ENCODE peak calls at places on chromosomes 13 and 19, in eight cellular contexts. One of them, this sample, is unnamed.

GRCh38 chr13:22040810-22041364 is 370.0 kb downstream of the FGF9 start:
- DNase-seq in OCI-LY7: no peak
- DNase-seq in GM23338: peak; percentile 94
- DNase-seq in thyroid gland: no peak
- DNase-seq in A549: peak; percentile 78
- DNase-seq in AG10803: no peak
- DNase-seq in astrocyte of the spinal cord: no peak
- DNase-seq in foreskin fibroblast: no peak
- DNase-seq in this sample: no peak

GRCh38 chr19:6667114-6667627 is 2.8 kb downstream of the TNFSF14 start:
- DNase-seq in thyroid gland: no peak
- DNase-seq in astrocyte of the spinal cord: no peak
- DNase-seq in foreskin fibroblast: no peak
- DNase-seq in GM23338: no peak
- DNase-seq in OCI-LY7: no peak
- DNase-seq in AG10803: no peak
- DNase-seq in A549: no peak
- DNase-seq in this sample: no peak

GRCh38 chr13:30832845-30833332 is 73.2 kb upstream of the MEDAG start:
- DNase-seq in astrocyte of the spinal cord: peak; percentile 74
- DNase-seq in thyroid gland: peak; percentile 97
- DNase-seq in AG10803: no peak
- DNase-seq in OCI-LY7: no peak
- DNase-seq in GM23338: peak; percentile 33
- DNase-seq in foreskin fibroblast: no peak
- DNase-seq in A549: peak; percentile 42
- DNase-seq in this sample: no peak

GRCh38 chr13:21458457-21458815 is 667 bp downstream of the ZDHHC20 start:
- DNase-seq in AG10803: no peak
- DNase-seq in foreskin fibroblast: no peak
- DNase-seq in astrocyte of the spinal cord: no peak
- DNase-seq in A549: peak; percentile 22
- DNase-seq in thyroid gland: peak; percentile 83
- DNase-seq in OCI-LY7: peak; percentile 63
- DNase-seq in GM23338: peak; percentile 78
- DNase-seq in this sample: no peak

GRCh38 chr13:35787937-35788336 is 311.4 kb upstream of the MAB21L1 start:
- DNase-seq in OCI-LY7: no peak
- DNase-seq in A549: no peak
- DNase-seq in astrocyte of the spinal cord: no peak
- DNase-seq in AG10803: peak; percentile 28
- DNase-seq in thyroid gland: no peak
- DNase-seq in GM23338: peak; percentile 29
- DNase-seq in foreskin fibroblast: no peak
- DNase-seq in this sample: no peak

GRCh38 chr19:33292595-33293254 is 9.6 kb downstream of the CEBPA start:
- DNase-seq in OCI-LY7: no peak
- DNase-seq in thyroid gland: peak; percentile 70
- DNase-seq in foreskin fibroblast: no peak
- DNase-seq in A549: peak; percentile 41
- DNase-seq in astrocyte of the spinal cord: no peak
- DNase-seq in AG10803: peak; percentile 66
- DNase-seq in GM23338: no peak
- DNase-seq in this sample: peak; percentile 33

GRCh38 chr13:100454876-100455275 is 133.7 kb downstream of the GGACT start:
- DNase-seq in GM23338: no peak
- DNase-seq in foreskin fibroblast: peak; percentile 34
- DNase-seq in A549: no peak
- DNase-seq in astrocyte of the spinal cord: peak; percentile 71
- DNase-seq in AG10803: peak; percentile 23
- DNase-seq in thyroid gland: no peak
- DNase-seq in OCI-LY7: no peak
- DNase-seq in this sample: peak; percentile 47

GRCh38 chr13:113448545-113448884 is 4.8 kb downstream of the ADPRHL1 start:
- DNase-seq in astrocyte of the spinal cord: no peak
- DNase-seq in GM23338: no peak
- DNase-seq in thyroid gland: peak; percentile 33
- DNase-seq in OCI-LY7: peak; percentile 51
- DNase-seq in foreskin fibroblast: no peak
- DNase-seq in A549: no peak
- DNase-seq in AG10803: no peak
- DNase-seq in this sample: no peak

GRCh38 chr19:3968556-3969434 is 2.1 kb downstream of the DAPK3 start:
- DNase-seq in foreskin fibroblast: peak; percentile 98
- DNase-seq in thyroid gland: peak; percentile 57
- DNase-seq in GM23338: peak; percentile 97
- DNase-seq in AG10803: peak; percentile 99
- DNase-seq in astrocyte of the spinal cord: peak; percentile 99
- DNase-seq in OCI-LY7: no peak
- DNase-seq in A549: peak; percentile 97
- DNase-seq in this sample: peak; percentile 98

GRCh38 chr19:40362160-40362559 is 13.7 kb downstream of the PLD3 start:
- DNase-seq in OCI-LY7: no peak
- DNase-seq in thyroid gland: no peak
- DNase-seq in astrocyte of the spinal cord: no peak
- DNase-seq in A549: no peak
- DNase-seq in AG10803: no peak
- DNase-seq in foreskin fibroblast: no peak
- DNase-seq in GM23338: no peak
- DNase-seq in this sample: no peak

GRCh38 chr13:49248433-49249002 is 793 bp downstream of the CDADC1 start:
- DNase-seq in AG10803: peak; percentile 24
- DNase-seq in foreskin fibroblast: no peak
- DNase-seq in thyroid gland: peak; percentile 9
- DNase-seq in GM23338: no peak
- DNase-seq in astrocyte of the spinal cord: peak; percentile 25
- DNase-seq in A549: no peak
- DNase-seq in OCI-LY7: peak; percentile 30
- DNase-seq in this sample: peak; percentile 45

GRCh38 chr19:16930753-16931152 is 42.0 kb downstream of the F2RL3 start:
- DNase-seq in GM23338: no peak
- DNase-seq in A549: no peak
- DNase-seq in astrocyte of the spinal cord: no peak
- DNase-seq in OCI-LY7: no peak
- DNase-seq in AG10803: no peak
- DNase-seq in thyroid gland: no peak
- DNase-seq in foreskin fibroblast: no peak
- DNase-seq in this sample: no peak

GRCh38 chr13:50075619-50076097 is 60.4 kb downstream of the KCNRG start:
- DNase-seq in AG10803: no peak
- DNase-seq in astrocyte of the spinal cord: peak; percentile 39
- DNase-seq in A549: no peak
- DNase-seq in thyroid gland: no peak
- DNase-seq in GM23338: no peak
- DNase-seq in OCI-LY7: peak; percentile 62
- DNase-seq in foreskin fibroblast: no peak
- DNase-seq in this sample: peak; percentile 40

GRCh38 chr13:113853518-113854237 is 10.2 kb downstream of the GAS6 start:
- DNase-seq in thyroid gland: no peak
- DNase-seq in A549: no peak
- DNase-seq in astrocyte of the spinal cord: peak; percentile 52
- DNase-seq in GM23338: no peak
- DNase-seq in foreskin fibroblast: no peak
- DNase-seq in OCI-LY7: no peak
- DNase-seq in AG10803: no peak
- DNase-seq in this sample: peak; percentile 49

GRCh38 chr13:61255035-61255796 is 160.4 kb downstream of the PCDH20 start:
- DNase-seq in foreskin fibroblast: no peak
- DNase-seq in GM23338: peak; percentile 78
- DNase-seq in astrocyte of the spinal cord: peak; percentile 8
- DNase-seq in thyroid gland: peak; percentile 10
- DNase-seq in OCI-LY7: peak; percentile 1
- DNase-seq in A549: peak; percentile 3
- DNase-seq in AG10803: no peak
- DNase-seq in this sample: no peak

GRCh38 chr19:17419154-17419490 is 725 bp upstream of the MVB12A start:
- DNase-seq in OCI-LY7: no peak
- DNase-seq in AG10803: no peak
- DNase-seq in astrocyte of the spinal cord: no peak
- DNase-seq in A549: no peak
- DNase-seq in GM23338: no peak
- DNase-seq in foreskin fibroblast: no peak
- DNase-seq in thyroid gland: no peak
- DNase-seq in this sample: no peak

GRCh38 chr19:29645911-29646310 is 19.4 kb upstream of the PLEKHF1 start:
- DNase-seq in A549: no peak
- DNase-seq in GM23338: no peak
- DNase-seq in AG10803: peak; percentile 54
- DNase-seq in thyroid gland: peak; percentile 67
- DNase-seq in foreskin fibroblast: peak; percentile 21
- DNase-seq in OCI-LY7: no peak
- DNase-seq in astrocyte of the spinal cord: peak; percentile 15
- DNase-seq in this sample: peak; percentile 34

DNA sequence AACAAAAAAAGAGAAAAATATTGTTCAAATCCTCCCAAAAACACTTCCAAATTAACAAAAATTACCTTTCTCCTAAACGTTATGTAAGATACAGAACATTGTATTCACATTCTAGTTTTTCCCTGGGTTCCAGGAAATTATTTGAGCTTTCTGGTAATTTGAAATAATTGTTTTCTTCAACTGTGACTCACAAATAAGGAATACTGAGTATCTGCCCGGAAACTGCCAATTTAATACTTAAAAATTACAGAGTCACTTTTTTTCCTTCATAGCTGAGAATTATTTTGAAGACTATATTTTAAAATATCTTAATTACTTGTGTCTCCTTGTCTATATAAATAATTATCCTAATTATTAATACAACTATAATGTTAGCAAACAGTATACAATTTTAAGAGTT is 709.0 kb upstream of the ARGLU1 start:
- DNase-seq in thyroid gland: no peak
- DNase-seq in GM23338: no peak
- DNase-seq in foreskin fibroblast: no peak
- DNase-seq in OCI-LY7: no peak
- DNase-seq in AG10803: peak; percentile 8
- DNase-seq in A549: no peak
- DNase-seq in astrocyte of the spinal cord: peak; percentile 19
- DNase-seq in this sample: no peak
- H3K4me3 ChIP-seq in thyroid gland: no peak overlapping the region
- H3K4me3 ChIP-seq in GM23338: no peak overlapping the region
- H3K4me3 ChIP-seq in foreskin fibroblast: no peak overlapping the region
- H3K4me3 ChIP-seq in OCI-LY7: no peak overlapping the region
- H3K4me3 ChIP-seq in AG10803: no peak overlapping the region
- H3K4me3 ChIP-seq in A549: no peak overlapping the region
- H3K4me3 ChIP-seq in astrocyte of the spinal cord: no peak overlapping the region
- H3K4me3 ChIP-seq in this sample: no peak overlapping the region

GRCh38 chr19:14021474-14021873 is 6.5 kb upstream of the RLN3 start:
- DNase-seq in GM23338: peak; percentile 53
- DNase-seq in A549: no peak
- DNase-seq in astrocyte of the spinal cord: no peak
- DNase-seq in OCI-LY7: no peak
- DNase-seq in AG10803: no peak
- DNase-seq in foreskin fibroblast: no peak
- DNase-seq in thyroid gland: no peak
- DNase-seq in this sample: no peak

GRCh38 chr19:14019100-14019499 is 8.8 kb upstream of the RLN3 start:
- DNase-seq in thyroid gland: no peak
- DNase-seq in OCI-LY7: peak; percentile 74
- DNase-seq in GM23338: no peak
- DNase-seq in astrocyte of the spinal cord: no peak
- DNase-seq in foreskin fibroblast: no peak
- DNase-seq in AG10803: no peak
- DNase-seq in A549: no peak
- DNase-seq in this sample: no peak

GRCh38 chr19:14022469-14022868 is 5.5 kb upstream of the RLN3 start:
- DNase-seq in GM23338: no peak
- DNase-seq in AG10803: peak; percentile 64
- DNase-seq in foreskin fibroblast: no peak
- DNase-seq in astrocyte of the spinal cord: peak; percentile 71
- DNase-seq in thyroid gland: no peak
- DNase-seq in OCI-LY7: no peak
- DNase-seq in A549: no peak
- DNase-seq in this sample: no peak

GRCh38 chr19:14027856-14028450 is at the start of gene RLN3:
- DNase-seq in thyroid gland: no peak
- DNase-seq in GM23338: no peak
- DNase-seq in AG10803: no peak
- DNase-seq in astrocyte of the spinal cord: no peak
- DNase-seq in OCI-LY7: no peak
- DNase-seq in foreskin fibroblast: no peak
- DNase-seq in A549: no peak
- DNase-seq in this sample: no peak

GRCh38 chr19:14023404-14024235 is 4.3 kb upstream of the RLN3 start:
- DNase-seq in astrocyte of the spinal cord: peak; percentile 40
- DNase-seq in AG10803: peak; percentile 46
- DNase-seq in thyroid gland: peak; percentile 41
- DNase-seq in OCI-LY7: no peak
- DNase-seq in GM23338: peak; percentile 90
- DNase-seq in foreskin fibroblast: peak; percentile 42
- DNase-seq in A549: peak; percentile 71
- DNase-seq in this sample: no peak
- TF ChIP-seq CTCF in astrocyte of the spinal cord: peak; percentile 64
- TF ChIP-seq CTCF in AG10803: peak; percentile 53
- TF ChIP-seq CTCF in thyroid gland: no peak
- TF ChIP-seq CTCF in OCI-LY7: peak; percentile 61
- TF ChIP-seq CTCF in GM23338: peak; percentile 75
- TF ChIP-seq CTCF in foreskin fibroblast: peak; percentile 30
- TF ChIP-seq CTCF in A549: peak; percentile 17
- TF ChIP-seq CTCF in this sample: no peak

DNA sequence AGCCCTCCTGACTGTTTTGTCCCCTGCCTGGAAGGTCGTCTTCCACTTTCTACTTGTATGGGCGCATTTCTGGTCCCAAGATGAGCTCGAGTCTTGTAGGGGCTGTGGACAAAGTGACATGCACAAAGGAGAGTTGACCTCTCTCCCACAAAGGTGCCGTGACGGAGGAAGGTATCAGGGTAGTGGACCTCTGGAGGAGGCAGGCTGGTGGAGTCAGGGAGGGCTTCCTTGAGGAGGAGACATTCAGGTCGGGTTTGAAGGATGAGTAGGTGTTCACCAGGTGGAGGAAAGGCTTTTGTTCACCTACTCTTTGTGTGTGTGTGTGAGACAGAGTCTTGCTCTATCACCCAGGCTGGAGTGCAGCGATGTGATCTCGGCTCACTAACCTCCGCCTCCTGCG is 1.7 kb downstream of the CYTH2 start:
- DNase-seq in A549: no peak
- DNase-seq in thyroid gland: no peak
- DNase-seq in GM23338: no peak
- DNase-seq in foreskin fibroblast: no peak
- DNase-seq in AG10803: no peak
- DNase-seq in OCI-LY7: no peak
- DNase-seq in astrocyte of the spinal cord: no peak
- DNase-seq in this sample: no peak
- H3K4me3 ChIP-seq in A549: no peak overlapping the region
- H3K4me3 ChIP-seq in thyroid gland: no peak overlapping the region
- H3K4me3 ChIP-seq in GM23338: no peak overlapping the region
- H3K4me3 ChIP-seq in foreskin fibroblast: peak overlapping the region; percentile 81
- H3K4me3 ChIP-seq in AG10803: peak overlapping the region; percentile 86
- H3K4me3 ChIP-seq in OCI-LY7: no peak overlapping the region
- H3K4me3 ChIP-seq in astrocyte of the spinal cord: no peak overlapping the region
- H3K4me3 ChIP-seq in this sample: peak overlapping the region; percentile 2

DNA sequence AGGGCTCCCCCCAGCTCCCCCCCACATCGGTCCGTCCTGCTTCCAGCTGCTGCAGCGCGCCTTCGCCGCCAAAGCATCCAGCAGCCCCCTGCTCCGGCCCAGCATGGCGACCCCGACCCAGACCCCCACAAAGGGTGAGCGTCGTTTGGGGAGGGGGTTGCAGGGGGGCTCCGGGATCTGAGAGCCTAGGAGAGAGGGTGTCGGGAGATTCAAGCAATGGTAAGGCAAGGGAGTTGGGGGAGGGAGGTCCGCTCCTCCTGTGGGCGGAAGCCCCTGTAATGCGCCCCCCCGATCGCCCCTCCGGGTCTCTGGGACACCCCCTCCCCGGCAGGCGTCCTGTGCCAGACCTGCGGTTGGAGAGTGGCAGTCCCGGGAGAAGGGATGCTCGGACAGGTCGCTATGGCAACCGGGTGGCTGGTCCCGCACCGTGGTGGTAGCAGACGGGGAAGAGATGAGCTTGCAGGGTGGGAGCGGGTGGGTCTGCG is at the start of gene FXYD7:
- DNase-seq in foreskin fibroblast: no peak
- DNase-seq in GM23338: peak; percentile 64
- DNase-seq in thyroid gland: no peak
- DNase-seq in astrocyte of the spinal cord: no peak
- DNase-seq in A549: no peak
- DNase-seq in OCI-LY7: no peak
- DNase-seq in AG10803: no peak
- DNase-seq in this sample: no peak
- TF ChIP-seq CTCF in foreskin fibroblast: no peak
- TF ChIP-seq CTCF in GM23338: no peak
- TF ChIP-seq CTCF in thyroid gland: peak; percentile 7
- TF ChIP-seq CTCF in astrocyte of the spinal cord: no peak
- TF ChIP-seq CTCF in A549: peak; percentile 1
- TF ChIP-seq CTCF in OCI-LY7: no peak
- TF ChIP-seq CTCF in AG10803: no peak
- TF ChIP-seq CTCF in this sample: no peak

This sample was measured in fibroblast of mammary gland.